ENCODE peak calls at places on chromosomes 5 and 9, in seven cellular contexts. X is HTR-8/SVneo, G is glutamatergic neuron, C is hippocampal formation, J is HEK293T, Q is ovary, B is NCI-H1105 treated with DMSO at 0.1 percent for 48 hours. E is an unnamed sample.

GRCh38 chr5:158898185-158899177 is 201.2 kb downstream of the EBF1 start:
- DNase-seq in X (no peak), C (no peak), Q (no peak), J (no peak), B (no peak), G (no peak), E (no peak)

GRCh38 chr9:29044959-29045358 is 1471.7 kb upstream of the C9orf72 start:
- DNase-seq in B (no peak), J (no peak), G (no peak), X (no peak), Q (no peak), C (no peak), E (no peak)

GRCh38 chr5:64298586-64298985 is 132.9 kb downstream of the RNF180 start:
- DNase-seq in J (no peak), B (no peak), C (no peak), G (no peak), Q (no peak), X (no peak), E (no peak)

GRCh38 chr9:20930836-20931235 is 100.6 kb downstream of the HACD4 start:
- DNase-seq in B (no peak), C (no peak), G (no peak), X (no peak), Q (no peak), J (no peak), E (no peak)

GRCh38 chr5:56601641-56602071 is 213.7 kb upstream of the MAP3K1 start:
- DNase-seq in J (no peak), B (peak), X (no peak), Q (no peak), G (no peak), C (no peak), E (peak)

GRCh38 chr9:97501972-97502221 is 431 bp downstream of the TMOD1 start:
- DNase-seq in B (no peak), X (no peak), C (no peak), Q (no peak), J (no peak), G (no peak), E (no peak)

GRCh38 chr9:16202913-16203734 is 650.3 kb downstream of the CCDC171 start:
- DNase-seq in X (peak), J (no peak), Q (no peak), C (no peak), G (peak), B (no peak), E (no peak)

GRCh38 chr9:95078934-95079333 is 238.6 kb downstream of the FANCC start:
- DNase-seq in G (no peak), B (no peak), Q (peak), C (no peak), X (no peak), J (no peak), E (no peak)

GRCh38 chr9:100525563-100525962 is 52.3 kb upstream of the CAVIN4 start:
- DNase-seq in J (no peak), B (no peak), C (no peak), Q (no peak), X (no peak), G (no peak), E (no peak)

GRCh38 chr9:118303216-118303615 is 599.0 kb downstream of the TLR4 start:
- DNase-seq in J (no peak), G (no peak), X (no peak), Q (no peak), B (no peak), C (no peak), E (no peak)

GRCh38 chr9:137000177-137000930 is 4.0 kb upstream of the CLIC3 start:
- DNase-seq in G (no peak), J (no peak), B (no peak), X (no peak), Q (no peak), C (no peak), E (no peak)

GRCh38 chr5:9774472-9775079 is 144.4 kb upstream of the TAS2R1 start:
- DNase-seq in C (peak), X (no peak), B (no peak), G (no peak), Q (no peak), J (no peak), E (no peak)

GRCh38 chr9:133914483-133915342 is 77.4 kb downstream of the VAV2 start:
- DNase-seq in Q (no peak), C (no peak), J (no peak), G (no peak), B (no peak), X (no peak), E (no peak)

GRCh38 chr5:57551251-57551650 is 68.6 kb upstream of the ACTBL2 start:
- DNase-seq in B (no peak), J (no peak), G (no peak), X (no peak), C (no peak), Q (no peak), E (no peak)

GRCh38 chr9:5953743-5954707 is 61.4 kb downstream of the RANBP6 start:
- DNase-seq in J (no peak), C (no peak), G (no peak), Q (no peak), X (no peak), B (peak), E (no peak)

GRCh38 chr5:176436641-176437040 is 11.5 kb upstream of the FAF2 start:
- DNase-seq in B (no peak), J (no peak), Q (no peak), C (no peak), G (no peak), X (no peak), E (no peak)

GRCh38 chr5:35890021-35890740 is 33.5 kb downstream of the IL7R start:
- DNase-seq in G (no peak), Q (no peak), J (no peak), B (no peak), C (no peak), X (no peak), E (no peak)

GRCh38 chr5:81225463-81225862 is 7.7 kb upstream of the CKMT2 start:
- DNase-seq in J (no peak), Q (no peak), X (no peak), C (no peak), G (no peak), B (no peak), E (no peak)

GRCh38 chr5:147404706-147405105 is 105.2 kb downstream of the DPYSL3 start:
- DNase-seq in Q (no peak), J (no peak), G (no peak), X (no peak), B (no peak), C (no peak), E (no peak)

GRCh38 chr5:124411089-124411488 is 335.4 kb downstream of the ZNF608 start:
- DNase-seq in J (no peak), X (no peak), C (no peak), G (no peak), B (no peak), Q (no peak), E (no peak)

GRCh38 chr5:76674330-76675066 is 41.4 kb upstream of the F2R start:
- DNase-seq in X (no peak), C (no peak), J (no peak), Q (no peak), G (no peak), B (no peak), E (no peak)

GRCh38 chr9:96122756-96123155 is 179.2 kb downstream of the HSD17B3 start:
- DNase-seq in C (no peak), G (no peak), X (peak), J (no peak), Q (no peak), B (no peak), E (no peak)

GRCh38 chr5:132497488-132497997 is 7.0 kb upstream of the IRF1 start:
- DNase-seq in B (no peak), G (no peak), C (no peak), J (no peak), X (peak), Q (peak), E (no peak)

GRCh38 chr5:144267961-144268513 is 97.4 kb downstream of the KCTD16 start:
- DNase-seq in Q (no peak), G (no peak), X (no peak), B (peak), C (no peak), J (no peak), E (no peak)

GRCh38 chr5:67799732-67800234 is 415.8 kb upstream of the PIK3R1 start:
- DNase-seq in J (no peak), X (no peak), C (no peak), G (no peak), Q (no peak), B (no peak), E (no peak)

GRCh38 chr5:137666901-137667300 is 69.0 kb downstream of the KLHL3 start:
- DNase-seq in J (no peak), B (peak), G (no peak), X (no peak), Q (no peak), C (no peak), E (peak)

GRCh38 chr9:121956808-121957207 is 136.3 kb downstream of the TTLL11 start:
- DNase-seq in B (no peak), Q (no peak), G (no peak), C (no peak), J (no peak), X (no peak), E (no peak)

GRCh38 chr5:175638305-175638704 is 19.6 kb upstream of the HRH2 start:
- DNase-seq in J (no peak), G (no peak), C (no peak), B (no peak), Q (no peak), X (no peak), E (no peak)

GRCh38 chr5:2801602-2802525 is 50.4 kb upstream of the IRX2 start:
- DNase-seq in Q (no peak), X (no peak), B (no peak), J (no peak), G (no peak), C (no peak), E (no peak)

GRCh38 chr5:27592231-27592630 is 553.8 kb upstream of the CDH9 start:
- DNase-seq in G (no peak), X (peak), Q (no peak), C (no peak), B (no peak), J (no peak), E (no peak)

GRCh38 chr5:6568383-6568782 is 64.5 kb downstream of the NSUN2 start:
- DNase-seq in X (no peak), J (no peak), G (peak), C (no peak), B (no peak), Q (no peak), E (no peak)